ENCODE peak calls at places on chromosome 20, in nine cellular contexts. R is ecto neural progenitor cell; Z is mesenchymal stem cell; P is caudate nucleus; V is GM10248; L is T follicular helper cell; Y is heart right ventricle; E is pulmonary artery endothelial cell; Q is activated CD8-positive, alpha-beta memory T cell treated with anti-CD3 and anti-CD28 coated beads, Interleukin-2, amount 50 U/mL, for 4 hours. O is an unnamed sample.

GRCh38 chr20:34536798-34537394 is 20.7 kb downstream of the DYNLRB1 start:
- DNase-seq in R (peak), Z (peak), P (peak), V (no peak), L (peak), Y (peak), E (no peak), Q (peak), O (no peak)

GRCh38 chr20:62367136-62367482 is at the start of gene LAMA5:
- DNase-seq in R (peak), Z (no peak), P (no peak), V (peak), L (no peak), Y (peak), E (no peak), Q (no peak), O (peak)

GRCh38 chr20:63191400-63191799 is 24.5 kb downstream of the YTHDF1 start:
- DNase-seq in R (no peak), Z (no peak), P (no peak), V (no peak), L (no peak), Y (no peak), E (no peak), Q (no peak), O (no peak)

GRCh38 chr20:46935394-46936017 is 40.9 kb downstream of the EYA2 start:
- DNase-seq in R (no peak), Z (no peak), P (no peak), V (no peak), L (no peak), Y (no peak), E (no peak), Q (no peak), O (no peak)

GRCh38 chr20:41818369-41818768 is 200.2 kb upstream of the CHD6 start:
- DNase-seq in R (no peak), Z (no peak), P (no peak), V (no peak), L (no peak), Y (no peak), E (no peak), Q (no peak), O (no peak)

GRCh38 chr20:18191336-18191735 is 53.7 kb downstream of the KAT14 start:
- DNase-seq in R (no peak), Z (no peak), P (no peak), V (no peak), L (no peak), Y (no peak), E (no peak), Q (no peak), O (no peak)

GRCh38 chr20:17629678-17630089 is 52.4 kb downstream of the RRBP1 start:
- DNase-seq in R (no peak), Z (no peak), P (no peak), V (no peak), L (no peak), Y (no peak), E (no peak), Q (no peak), O (peak)

GRCh38 chr20:24634855-24635254 is 165.4 kb downstream of the SYNDIG1 start:
- DNase-seq in R (no peak), Z (peak), P (peak), V (no peak), L (no peak), Y (no peak), E (no peak), Q (no peak), O (no peak)

GRCh38 chr20:45340951-45341350 is 7.3 kb downstream of the SDC4 start:
- DNase-seq in R (no peak), Z (no peak), P (no peak), V (no peak), L (no peak), Y (no peak), E (no peak), Q (no peak), O (no peak)

GRCh38 chr20:3407426-3408250 is at the start of gene DNAAF9:
- DNase-seq in R (peak), Z (peak), P (peak), V (peak), L (peak), Y (peak), E (peak), Q (peak), O (peak)

GRCh38 chr20:32544260-32544722 is 40.8 kb downstream of the NOL4L start:
- DNase-seq in R (no peak), Z (no peak), P (no peak), V (no peak), L (no peak), Y (no peak), E (no peak), Q (no peak), O (no peak)

GRCh38 chr20:49247792-49248191 is 28.6 kb downstream of the DDX27 start:
- DNase-seq in R (no peak), Z (no peak), P (no peak), V (no peak), L (no peak), Y (no peak), E (peak), Q (no peak), O (no peak)

GRCh38 chr20:44228465-44229258 is 18.1 kb upstream of the OSER1 start:
- DNase-seq in R (no peak), Z (no peak), P (no peak), V (no peak), L (no peak), Y (no peak), E (no peak), Q (no peak), O (no peak)

GRCh38 chr20:55099251-55099650 is 623.9 kb downstream of the DOK5 start:
- DNase-seq in R (no peak), Z (no peak), P (no peak), V (no peak), L (no peak), Y (no peak), E (no peak), Q (no peak), O (no peak)

GRCh38 chr20:9971746-9972145 is 63.0 kb upstream of the ANKEF1 start:
- DNase-seq in R (no peak), Z (no peak), P (no peak), V (no peak), L (no peak), Y (no peak), E (no peak), Q (no peak), O (no peak)

GRCh38 chr20:13364278-13365170 is 143.4 kb downstream of the ISM1 start:
- DNase-seq in R (no peak), Z (no peak), P (no peak), V (no peak), L (no peak), Y (no peak), E (no peak), Q (no peak), O (no peak)

GRCh38 chr20:54680872-54681297 is 205.5 kb downstream of the DOK5 start:
- DNase-seq in R (peak), Z (peak), P (no peak), V (peak), L (no peak), Y (no peak), E (no peak), Q (no peak), O (no peak)

GRCh38 chr20:62914970-62915457 is 11.3 kb downstream of the DIDO1 start:
- DNase-seq in R (peak), Z (peak), P (no peak), V (no peak), L (no peak), Y (no peak), E (no peak), Q (no peak), O (no peak)

GRCh38 chr20:3276400-3277015 is 37.5 kb upstream of the SLC4A11 start:
- DNase-seq in R (no peak), Z (peak), P (no peak), V (peak), L (no peak), Y (no peak), E (no peak), Q (no peak), O (no peak)

GRCh38 chr20:53828673-53829085 is 235.0 kb upstream of the ZNF217 start:
- DNase-seq in R (no peak), Z (peak), P (no peak), V (no peak), L (no peak), Y (no peak), E (peak), Q (no peak), O (no peak)

GRCh38 chr20:14992071-14992654 is 654.8 kb upstream of the FLRT3 start:
- DNase-seq in R (no peak), Z (no peak), P (no peak), V (no peak), L (no peak), Y (no peak), E (no peak), Q (no peak), O (no peak)

GRCh38 chr20:819680-820327 is 13.7 kb upstream of the FAM110A start:
- DNase-seq in R (no peak), Z (no peak), P (no peak), V (peak), L (no peak), Y (no peak), E (no peak), Q (no peak), O (no peak)

GRCh38 chr20:23446505-23446904 is 6.2 kb downstream of the CST11 start:
- DNase-seq in R (peak), Z (peak), P (peak), V (peak), L (no peak), Y (peak), E (no peak), Q (no peak), O (no peak)

GRCh38 chr20:1830240-1830639 is 65.0 kb upstream of the SIRPA start:
- DNase-seq in R (no peak), Z (peak), P (peak), V (no peak), L (no peak), Y (peak), E (peak), Q (no peak), O (peak)

GRCh38 chr20:51129201-51129671 is 106.3 kb upstream of the KCNG1 start:
- DNase-seq in R (no peak), Z (peak), P (no peak), V (no peak), L (no peak), Y (no peak), E (no peak), Q (no peak), O (no peak)

GRCh38 chr20:62704341-62704948 is 4.2 kb upstream of the NTSR1 start:
- DNase-seq in R (no peak), Z (peak), P (no peak), V (no peak), L (no peak), Y (peak), E (peak), Q (no peak), O (peak)

GRCh38 chr20:37526839-37527637 is 638 bp downstream of the BLCAP start:
- DNase-seq in R (no peak), Z (peak), P (no peak), V (no peak), L (no peak), Y (peak), E (no peak), Q (no peak), O (no peak)

GRCh38 chr20:63553933-63554290 is at the start of gene FNDC11:
- DNase-seq in R (peak), Z (peak), P (no peak), V (peak), L (peak), Y (peak), E (no peak), Q (peak), O (no peak)

GRCh38 chr20:54431545-54431944 is 43.8 kb upstream of the DOK5 start:
- DNase-seq in R (no peak), Z (no peak), P (no peak), V (no peak), L (no peak), Y (no peak), E (no peak), Q (no peak), O (no peak)

GRCh38 chr20:6185268-6185667 is 62.4 kb upstream of the FERMT1 start:
- DNase-seq in R (no peak), Z (no peak), P (no peak), V (no peak), L (no peak), Y (no peak), E (no peak), Q (no peak), O (no peak)

GRCh38 chr20:38973546-38974120 is 11.5 kb downstream of the DHX35 start:
- DNase-seq in R (no peak), Z (peak), P (no peak), V (no peak), L (no peak), Y (peak), E (no peak), Q (no peak), O (peak)